ENCODE peak calls at places on chromosomes 11 and 22, in six cellular contexts. One of them, this sample, is unnamed.

GRCh38 chr11:93487032-93487483 is 56.1 kb downstream of the SMCO4 start:
- DNase-seq in stimulated activated CD8-positive, alpha-beta memory T cell treated with anti-CD3 and anti-CD28 coated beads, Interleukin-4, amount 100 ng/mL, for 4 hours: no peak
- DNase-seq in cardiac muscle cell: no peak
- DNase-seq in astrocyte of the cerebellum: no peak
- DNase-seq in dorsolateral prefrontal cortex: no peak
- DNase-seq in mucosa of gallbladder: no peak
- DNase-seq in this sample: no peak

GRCh38 chr11:123065634-123066033 is 3.7 kb upstream of the HSPA8 start:
- DNase-seq in stimulated activated CD8-positive, alpha-beta memory T cell treated with anti-CD3 and anti-CD28 coated beads, Interleukin-4, amount 100 ng/mL, for 4 hours: no peak
- DNase-seq in cardiac muscle cell: peak
- DNase-seq in astrocyte of the cerebellum: no peak
- DNase-seq in dorsolateral prefrontal cortex: no peak
- DNase-seq in mucosa of gallbladder: no peak
- DNase-seq in this sample: no peak

GRCh38 chr22:30565341-30565740 is 9.1 kb downstream of the GAL3ST1 start:
- DNase-seq in stimulated activated CD8-positive, alpha-beta memory T cell treated with anti-CD3 and anti-CD28 coated beads, Interleukin-4, amount 100 ng/mL, for 4 hours: no peak
- DNase-seq in cardiac muscle cell: peak
- DNase-seq in astrocyte of the cerebellum: no peak
- DNase-seq in dorsolateral prefrontal cortex: no peak
- DNase-seq in mucosa of gallbladder: no peak
- DNase-seq in this sample: no peak

GRCh38 chr11:4495487-4495886 is 13.0 kb downstream of the OR52K1 start:
- DNase-seq in stimulated activated CD8-positive, alpha-beta memory T cell treated with anti-CD3 and anti-CD28 coated beads, Interleukin-4, amount 100 ng/mL, for 4 hours: no peak
- DNase-seq in cardiac muscle cell: peak
- DNase-seq in astrocyte of the cerebellum: no peak
- DNase-seq in dorsolateral prefrontal cortex: no peak
- DNase-seq in mucosa of gallbladder: no peak
- DNase-seq in this sample: no peak

GRCh38 chr11:7637447-7638157 is 35.7 kb downstream of the CYB5R2 start:
- DNase-seq in stimulated activated CD8-positive, alpha-beta memory T cell treated with anti-CD3 and anti-CD28 coated beads, Interleukin-4, amount 100 ng/mL, for 4 hours: no peak
- DNase-seq in cardiac muscle cell: peak
- DNase-seq in astrocyte of the cerebellum: no peak
- DNase-seq in dorsolateral prefrontal cortex: no peak
- DNase-seq in mucosa of gallbladder: peak
- DNase-seq in this sample: no peak

GRCh38 chr11:80186687-80187086 is 745.9 kb upstream of the TENM4 start:
- DNase-seq in stimulated activated CD8-positive, alpha-beta memory T cell treated with anti-CD3 and anti-CD28 coated beads, Interleukin-4, amount 100 ng/mL, for 4 hours: no peak
- DNase-seq in cardiac muscle cell: no peak
- DNase-seq in astrocyte of the cerebellum: no peak
- DNase-seq in dorsolateral prefrontal cortex: no peak
- DNase-seq in mucosa of gallbladder: no peak
- DNase-seq in this sample: no peak

GRCh38 chr11:5364214-5364613 is 12.9 kb downstream of the OR51B6 start:
- DNase-seq in stimulated activated CD8-positive, alpha-beta memory T cell treated with anti-CD3 and anti-CD28 coated beads, Interleukin-4, amount 100 ng/mL, for 4 hours: no peak
- DNase-seq in cardiac muscle cell: peak
- DNase-seq in astrocyte of the cerebellum: peak
- DNase-seq in dorsolateral prefrontal cortex: no peak
- DNase-seq in mucosa of gallbladder: no peak
- DNase-seq in this sample: no peak

GRCh38 chr11:11027271-11027670 is 169.4 kb upstream of the ZBED5 start:
- DNase-seq in stimulated activated CD8-positive, alpha-beta memory T cell treated with anti-CD3 and anti-CD28 coated beads, Interleukin-4, amount 100 ng/mL, for 4 hours: no peak
- DNase-seq in cardiac muscle cell: peak
- DNase-seq in astrocyte of the cerebellum: peak
- DNase-seq in dorsolateral prefrontal cortex: no peak
- DNase-seq in mucosa of gallbladder: no peak
- DNase-seq in this sample: no peak

GRCh38 chr11:69647349-69647748 is 6.4 kb downstream of the CCND1 start:
- DNase-seq in stimulated activated CD8-positive, alpha-beta memory T cell treated with anti-CD3 and anti-CD28 coated beads, Interleukin-4, amount 100 ng/mL, for 4 hours: no peak
- DNase-seq in cardiac muscle cell: no peak
- DNase-seq in astrocyte of the cerebellum: no peak
- DNase-seq in dorsolateral prefrontal cortex: no peak
- DNase-seq in mucosa of gallbladder: no peak
- DNase-seq in this sample: no peak

GRCh38 chr11:94705419-94705818 is 62.7 kb upstream of the AMOTL1 start:
- DNase-seq in stimulated activated CD8-positive, alpha-beta memory T cell treated with anti-CD3 and anti-CD28 coated beads, Interleukin-4, amount 100 ng/mL, for 4 hours: no peak
- DNase-seq in cardiac muscle cell: no peak
- DNase-seq in astrocyte of the cerebellum: no peak
- DNase-seq in dorsolateral prefrontal cortex: no peak
- DNase-seq in mucosa of gallbladder: no peak
- DNase-seq in this sample: peak

GRCh38 chr11:116055064-116055463 is 550.8 kb upstream of the CADM1 start:
- DNase-seq in stimulated activated CD8-positive, alpha-beta memory T cell treated with anti-CD3 and anti-CD28 coated beads, Interleukin-4, amount 100 ng/mL, for 4 hours: no peak
- DNase-seq in cardiac muscle cell: no peak
- DNase-seq in astrocyte of the cerebellum: no peak
- DNase-seq in dorsolateral prefrontal cortex: no peak
- DNase-seq in mucosa of gallbladder: no peak
- DNase-seq in this sample: no peak

GRCh38 chr11:61357894-61358239 is 3.8 kb downstream of the CYB561A3 start:
- DNase-seq in stimulated activated CD8-positive, alpha-beta memory T cell treated with anti-CD3 and anti-CD28 coated beads, Interleukin-4, amount 100 ng/mL, for 4 hours: no peak
- DNase-seq in cardiac muscle cell: no peak
- DNase-seq in astrocyte of the cerebellum: no peak
- DNase-seq in dorsolateral prefrontal cortex: no peak
- DNase-seq in mucosa of gallbladder: no peak
- DNase-seq in this sample: no peak

GRCh38 chr11:10480760-10481159 is 25.7 kb downstream of the AMPD3 start:
- DNase-seq in stimulated activated CD8-positive, alpha-beta memory T cell treated with anti-CD3 and anti-CD28 coated beads, Interleukin-4, amount 100 ng/mL, for 4 hours: no peak
- DNase-seq in cardiac muscle cell: no peak
- DNase-seq in astrocyte of the cerebellum: no peak
- DNase-seq in dorsolateral prefrontal cortex: no peak
- DNase-seq in mucosa of gallbladder: no peak
- DNase-seq in this sample: no peak

GRCh38 chr11:19511413-19512183 is 201.0 kb upstream of the NAV2 start:
- DNase-seq in stimulated activated CD8-positive, alpha-beta memory T cell treated with anti-CD3 and anti-CD28 coated beads, Interleukin-4, amount 100 ng/mL, for 4 hours: no peak
- DNase-seq in cardiac muscle cell: peak
- DNase-seq in astrocyte of the cerebellum: peak
- DNase-seq in dorsolateral prefrontal cortex: peak
- DNase-seq in mucosa of gallbladder: peak
- DNase-seq in this sample: no peak

GRCh38 chr11:18698341-18699268 is at the start of gene TMEM86A:
- DNase-seq in stimulated activated CD8-positive, alpha-beta memory T cell treated with anti-CD3 and anti-CD28 coated beads, Interleukin-4, amount 100 ng/mL, for 4 hours: peak
- DNase-seq in cardiac muscle cell: peak
- DNase-seq in astrocyte of the cerebellum: no peak
- DNase-seq in dorsolateral prefrontal cortex: peak
- DNase-seq in mucosa of gallbladder: peak
- DNase-seq in this sample: peak

GRCh38 chr22:37659066-37659896 is 758 bp downstream of the PDXP start:
- DNase-seq in stimulated activated CD8-positive, alpha-beta memory T cell treated with anti-CD3 and anti-CD28 coated beads, Interleukin-4, amount 100 ng/mL, for 4 hours: no peak
- DNase-seq in cardiac muscle cell: no peak
- DNase-seq in astrocyte of the cerebellum: no peak
- DNase-seq in dorsolateral prefrontal cortex: no peak
- DNase-seq in mucosa of gallbladder: peak
- DNase-seq in this sample: no peak

GRCh38 chr11:19084661-19085315 is 24.3 kb upstream of the MRGPRX2 start:
- DNase-seq in stimulated activated CD8-positive, alpha-beta memory T cell treated with anti-CD3 and anti-CD28 coated beads, Interleukin-4, amount 100 ng/mL, for 4 hours: no peak
- DNase-seq in cardiac muscle cell: no peak
- DNase-seq in astrocyte of the cerebellum: no peak
- DNase-seq in dorsolateral prefrontal cortex: no peak
- DNase-seq in mucosa of gallbladder: no peak
- DNase-seq in this sample: no peak

GRCh38 chr11:116773203-116774112 is 671 bp upstream of the BUD13 start:
- DNase-seq in stimulated activated CD8-positive, alpha-beta memory T cell treated with anti-CD3 and anti-CD28 coated beads, Interleukin-4, amount 100 ng/mL, for 4 hours: no peak
- DNase-seq in cardiac muscle cell: no peak
- DNase-seq in astrocyte of the cerebellum: no peak
- DNase-seq in dorsolateral prefrontal cortex: no peak
- DNase-seq in mucosa of gallbladder: no peak
- DNase-seq in this sample: no peak

GRCh38 chr11:8242480-8243280 is 21.0 kb downstream of the LMO1 start:
- DNase-seq in stimulated activated CD8-positive, alpha-beta memory T cell treated with anti-CD3 and anti-CD28 coated beads, Interleukin-4, amount 100 ng/mL, for 4 hours: no peak
- DNase-seq in cardiac muscle cell: no peak
- DNase-seq in astrocyte of the cerebellum: no peak
- DNase-seq in dorsolateral prefrontal cortex: no peak
- DNase-seq in mucosa of gallbladder: no peak
- DNase-seq in this sample: no peak

GRCh38 chr11:111001091-111001430 is 244.5 kb upstream of the POU2AF2 start:
- DNase-seq in stimulated activated CD8-positive, alpha-beta memory T cell treated with anti-CD3 and anti-CD28 coated beads, Interleukin-4, amount 100 ng/mL, for 4 hours: no peak
- DNase-seq in cardiac muscle cell: no peak
- DNase-seq in astrocyte of the cerebellum: no peak
- DNase-seq in dorsolateral prefrontal cortex: no peak
- DNase-seq in mucosa of gallbladder: no peak
- DNase-seq in this sample: no peak

GRCh38 chr11:86219291-86220193 is 25.0 kb upstream of the EED start:
- DNase-seq in stimulated activated CD8-positive, alpha-beta memory T cell treated with anti-CD3 and anti-CD28 coated beads, Interleukin-4, amount 100 ng/mL, for 4 hours: no peak
- DNase-seq in cardiac muscle cell: no peak
- DNase-seq in astrocyte of the cerebellum: no peak
- DNase-seq in dorsolateral prefrontal cortex: no peak
- DNase-seq in mucosa of gallbladder: no peak
- DNase-seq in this sample: no peak

GRCh38 chr11:64763804-64764611 is 4.2 kb upstream of the PYGM start:
- DNase-seq in stimulated activated CD8-positive, alpha-beta memory T cell treated with anti-CD3 and anti-CD28 coated beads, Interleukin-4, amount 100 ng/mL, for 4 hours: peak
- DNase-seq in cardiac muscle cell: no peak
- DNase-seq in astrocyte of the cerebellum: no peak
- DNase-seq in dorsolateral prefrontal cortex: peak
- DNase-seq in mucosa of gallbladder: no peak
- DNase-seq in this sample: no peak

GRCh38 chr11:81647374-81647773 is 1086.3 kb downstream of the FAM181B start:
- DNase-seq in stimulated activated CD8-positive, alpha-beta memory T cell treated with anti-CD3 and anti-CD28 coated beads, Interleukin-4, amount 100 ng/mL, for 4 hours: no peak
- DNase-seq in cardiac muscle cell: no peak
- DNase-seq in astrocyte of the cerebellum: no peak
- DNase-seq in dorsolateral prefrontal cortex: no peak
- DNase-seq in mucosa of gallbladder: no peak
- DNase-seq in this sample: no peak

GRCh38 chr22:19641254-19641982 is 72.9 kb upstream of the SEPTIN5 start:
- DNase-seq in stimulated activated CD8-positive, alpha-beta memory T cell treated with anti-CD3 and anti-CD28 coated beads, Interleukin-4, amount 100 ng/mL, for 4 hours: no peak
- DNase-seq in cardiac muscle cell: peak
- DNase-seq in astrocyte of the cerebellum: no peak
- DNase-seq in dorsolateral prefrontal cortex: no peak
- DNase-seq in mucosa of gallbladder: peak
- DNase-seq in this sample: no peak

GRCh38 chr11:123406441-123407123 is 23.5 kb upstream of the GRAMD1B start:
- DNase-seq in stimulated activated CD8-positive, alpha-beta memory T cell treated with anti-CD3 and anti-CD28 coated beads, Interleukin-4, amount 100 ng/mL, for 4 hours: no peak
- DNase-seq in cardiac muscle cell: no peak
- DNase-seq in astrocyte of the cerebellum: no peak
- DNase-seq in dorsolateral prefrontal cortex: no peak
- DNase-seq in mucosa of gallbladder: no peak
- DNase-seq in this sample: no peak

GRCh38 chr11:67406969-67407699 is 3.3 kb downstream of the TBC1D10C start:
- DNase-seq in stimulated activated CD8-positive, alpha-beta memory T cell treated with anti-CD3 and anti-CD28 coated beads, Interleukin-4, amount 100 ng/mL, for 4 hours: no peak
- DNase-seq in cardiac muscle cell: no peak
- DNase-seq in astrocyte of the cerebellum: no peak
- DNase-seq in dorsolateral prefrontal cortex: peak
- DNase-seq in mucosa of gallbladder: no peak
- DNase-seq in this sample: no peak

GRCh38 chr22:29434288-29434687 is 4.1 kb upstream of the RFPL1 start:
- DNase-seq in stimulated activated CD8-positive, alpha-beta memory T cell treated with anti-CD3 and anti-CD28 coated beads, Interleukin-4, amount 100 ng/mL, for 4 hours: no peak
- DNase-seq in cardiac muscle cell: no peak
- DNase-seq in astrocyte of the cerebellum: no peak
- DNase-seq in dorsolateral prefrontal cortex: no peak
- DNase-seq in mucosa of gallbladder: no peak
- DNase-seq in this sample: no peak

GRCh38 chr11:18769802-18770456 is 21.7 kb downstream of the PTPN5 start:
- DNase-seq in stimulated activated CD8-positive, alpha-beta memory T cell treated with anti-CD3 and anti-CD28 coated beads, Interleukin-4, amount 100 ng/mL, for 4 hours: no peak
- DNase-seq in cardiac muscle cell: no peak
- DNase-seq in astrocyte of the cerebellum: no peak
- DNase-seq in dorsolateral prefrontal cortex: no peak
- DNase-seq in mucosa of gallbladder: peak
- DNase-seq in this sample: no peak

GRCh38 chr22:44372611-44373010 is 59.9 kb upstream of the SHISAL1 start:
- DNase-seq in stimulated activated CD8-positive, alpha-beta memory T cell treated with anti-CD3 and anti-CD28 coated beads, Interleukin-4, amount 100 ng/mL, for 4 hours: no peak
- DNase-seq in cardiac muscle cell: no peak
- DNase-seq in astrocyte of the cerebellum: no peak
- DNase-seq in dorsolateral prefrontal cortex: no peak
- DNase-seq in mucosa of gallbladder: no peak
- DNase-seq in this sample: no peak

This sample was measured in gastrocnemius medialis.